ENCODE peak calls at places on chromosomes 11 and 22, in five cellular contexts. One of them, this sample, is unnamed.

GRCh38 chr11:17371614-17372013 is 16.8 kb downstream of the KCNJ11 start:
- DNase-seq in tibial nerve: no peak
- DNase-seq in A549: peak; percentile 58
- DNase-seq in HepG2: no peak
- DNase-seq in K562: no peak
- DNase-seq in this sample: no peak

GRCh38 chr11:65927904-65928397 is 8.7 kb downstream of the DRAP1 start:
- DNase-seq in A549: no peak
- DNase-seq in K562: peak; percentile 14
- DNase-seq in tibial nerve: no peak
- DNase-seq in HepG2: no peak
- DNase-seq in this sample: peak; percentile 73

GRCh38 chr11:61550665-61551227 is 30.1 kb downstream of the SYT7 start:
- DNase-seq in HepG2: no peak
- DNase-seq in tibial nerve: no peak
- DNase-seq in K562: no peak
- DNase-seq in A549: no peak
- DNase-seq in this sample: no peak

GRCh38 chr22:37190262-37190780 is 2.3 kb upstream of the C1QTNF6 start:
- DNase-seq in tibial nerve: no peak
- DNase-seq in HepG2: no peak
- DNase-seq in A549: no peak
- DNase-seq in K562: no peak
- DNase-seq in this sample: no peak

GRCh38 chr11:26930518-26931247 is 63.2 kb upstream of the FIBIN start:
- DNase-seq in K562: no peak
- DNase-seq in HepG2: no peak
- DNase-seq in A549: no peak
- DNase-seq in tibial nerve: no peak
- DNase-seq in this sample: no peak

GRCh38 chr11:110497204-110497987 is 67.6 kb downstream of the FDX1 start:
- DNase-seq in K562: no peak
- DNase-seq in HepG2: no peak
- DNase-seq in tibial nerve: peak; percentile 30
- DNase-seq in A549: no peak
- DNase-seq in this sample: no peak

GRCh38 chr11:45285931-45286632 is at the start of gene SYT13:
- DNase-seq in K562: no peak
- DNase-seq in tibial nerve: no peak
- DNase-seq in A549: peak; percentile 30
- DNase-seq in HepG2: no peak
- DNase-seq in this sample: peak; percentile 86

GRCh38 chr11:95991545-95991944 is 67.6 kb upstream of the MTMR2 start:
- DNase-seq in HepG2: no peak
- DNase-seq in A549: no peak
- DNase-seq in K562: no peak
- DNase-seq in tibial nerve: no peak
- DNase-seq in this sample: no peak

GRCh38 chr11:1042626-1043562 is 6.4 kb upstream of the MUC6 start:
- DNase-seq in HepG2: no peak
- DNase-seq in K562: no peak
- DNase-seq in A549: no peak
- DNase-seq in tibial nerve: no peak
- DNase-seq in this sample: no peak

GRCh38 chr11:66347425-66348276 is at the start of gene B4GAT1:
- DNase-seq in A549: peak; percentile 95
- DNase-seq in tibial nerve: peak; percentile 93
- DNase-seq in HepG2: peak; percentile 68
- DNase-seq in K562: peak; percentile 89
- DNase-seq in this sample: peak; percentile 89

GRCh38 chr11:66015094-66015881 is 3.5 kb downstream of the CST6 start:
- DNase-seq in HepG2: no peak
- DNase-seq in A549: no peak
- DNase-seq in tibial nerve: no peak
- DNase-seq in K562: no peak
- DNase-seq in this sample: no peak

GRCh38 chr11:64916040-64916847 is 765 bp downstream of the ATG2A start:
- DNase-seq in A549: peak; percentile 76
- DNase-seq in HepG2: peak; percentile 55
- DNase-seq in K562: peak; percentile 70
- DNase-seq in tibial nerve: peak; percentile 53
- DNase-seq in this sample: peak; percentile 56
- TF ChIP-seq POLR2A in A549: no peak
- TF ChIP-seq POLR2A in HepG2: peak; percentile 34
- TF ChIP-seq POLR2A in K562: no peak
- TF ChIP-seq POLR2A in tibial nerve: no peak
- TF ChIP-seq POLR2A in this sample: no peak

DNA sequence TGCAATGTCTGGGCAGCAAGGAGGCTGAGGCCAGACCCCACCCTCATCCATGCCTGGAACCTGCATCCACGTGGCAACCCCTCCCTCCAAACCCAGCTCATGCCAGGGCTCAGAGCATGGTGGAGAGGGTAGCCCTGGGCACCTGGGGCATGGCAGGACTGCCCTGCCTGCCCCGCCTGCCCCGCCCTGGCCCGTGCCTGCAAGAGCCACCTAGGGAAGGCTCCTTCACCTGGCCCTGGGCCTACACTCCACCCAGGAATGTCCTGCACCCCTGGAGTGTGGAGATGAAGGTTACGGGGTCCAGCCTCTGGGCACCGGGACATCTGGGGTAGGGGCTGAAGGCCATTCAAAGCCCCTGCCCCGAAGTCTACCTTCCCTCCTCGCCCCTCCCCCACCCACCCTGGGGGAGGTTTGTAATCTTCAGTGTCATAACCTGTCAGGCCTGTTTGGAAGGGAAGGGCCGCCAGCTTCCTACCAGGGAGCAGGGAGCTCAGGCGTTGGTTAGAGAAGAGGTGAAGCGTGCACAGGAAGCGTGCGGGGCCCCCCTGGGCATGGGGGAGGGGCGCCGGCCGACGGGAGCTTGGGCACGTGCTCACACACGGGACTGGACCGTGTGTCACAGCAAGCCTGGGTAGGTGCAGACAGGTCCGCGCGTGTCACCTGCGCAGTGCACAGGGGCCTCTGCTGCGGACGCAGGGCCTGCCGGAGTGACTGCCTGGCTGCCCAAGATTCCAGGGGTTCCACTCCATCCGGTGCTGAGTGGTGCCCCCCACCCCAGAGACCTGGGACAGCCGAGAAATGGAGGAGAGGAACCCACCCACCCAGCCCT is 30.7 kb upstream of the TH start:
- DNase-seq in A549: no peak
- DNase-seq in tibial nerve: no peak
- DNase-seq in K562: no peak
- DNase-seq in HepG2: no peak
- DNase-seq in this sample: peak; percentile 84
- TF ChIP-seq EP300 in A549: no peak
- TF ChIP-seq EP300 in tibial nerve: no peak
- TF ChIP-seq EP300 in K562: no peak
- TF ChIP-seq EP300 in HepG2: no peak
- TF ChIP-seq EP300 in this sample: no peak

DNA sequence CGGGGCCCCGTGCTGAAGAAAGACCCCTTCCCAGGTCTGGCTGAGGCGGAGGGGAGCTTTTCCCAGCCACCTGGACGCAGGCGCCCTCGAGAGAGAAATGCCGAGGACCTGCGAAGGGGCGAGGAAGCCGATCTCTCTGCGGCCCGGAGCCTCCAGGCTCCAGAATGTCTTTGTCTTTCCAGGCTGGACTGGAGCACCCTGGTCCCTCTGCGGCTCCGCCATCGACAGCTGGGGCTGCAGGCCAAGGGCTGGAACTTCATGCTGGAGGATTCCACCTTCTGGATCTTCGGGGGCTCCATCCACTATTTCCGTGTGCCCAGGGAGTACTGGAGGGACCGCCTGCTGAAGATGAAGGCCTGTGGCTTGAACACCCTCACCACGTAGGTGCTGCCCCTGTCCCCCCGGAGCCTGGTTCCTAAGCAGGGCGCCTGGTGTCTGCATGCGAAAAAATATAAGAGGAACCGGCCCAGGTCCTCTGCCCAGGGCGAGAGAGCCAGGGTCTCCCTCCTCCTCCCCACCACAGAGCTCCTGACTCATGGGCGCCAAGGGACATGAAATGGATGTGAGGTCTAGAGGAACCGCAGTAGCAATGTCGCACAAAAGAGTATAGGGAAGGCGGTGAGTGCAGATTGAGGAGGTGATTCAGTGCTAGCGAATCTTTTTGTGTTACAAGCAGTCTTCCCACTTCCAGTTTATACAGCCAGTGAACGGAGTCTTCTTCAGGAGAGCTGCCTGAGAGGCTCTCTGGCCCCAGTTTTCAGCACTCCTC is 11.0 kb downstream of the GLB1L2 start:
- DNase-seq in HepG2: no peak
- DNase-seq in tibial nerve: no peak
- DNase-seq in K562: no peak
- DNase-seq in A549: no peak
- DNase-seq in this sample: no peak
- H3K4me3 ChIP-seq in HepG2: no peak overlapping the region
- H3K4me3 ChIP-seq in tibial nerve: no peak overlapping the region
- H3K4me3 ChIP-seq in K562: no peak overlapping the region
- H3K4me3 ChIP-seq in A549: no peak overlapping the region
- H3K4me3 ChIP-seq in this sample: no peak overlapping the region

GRCh38 chr11:123653405-123653996 is 923 bp downstream of the SCN3B start:
- DNase-seq in K562: no peak
- DNase-seq in A549: peak; percentile 7
- DNase-seq in tibial nerve: no peak
- DNase-seq in HepG2: no peak
- DNase-seq in this sample: no peak

GRCh38 chr11:123645576-123645975 is 8.8 kb downstream of the SCN3B start:
- DNase-seq in K562: no peak
- DNase-seq in HepG2: no peak
- DNase-seq in tibial nerve: no peak
- DNase-seq in A549: no peak
- DNase-seq in this sample: no peak

GRCh38 chr11:123654566-123655081 is at the start of gene SCN3B:
- DNase-seq in A549: peak; percentile 69
- DNase-seq in tibial nerve: no peak
- DNase-seq in K562: peak; percentile 94
- DNase-seq in HepG2: peak; percentile 24
- DNase-seq in this sample: peak; percentile 57

GRCh38 chr11:123653997-123654565 is 343 bp downstream of the SCN3B start:
- DNase-seq in HepG2: no peak
- DNase-seq in K562: peak; percentile 63
- DNase-seq in tibial nerve: no peak
- DNase-seq in A549: peak; percentile 22
- DNase-seq in this sample: peak; percentile 25

GRCh38 chr11:123650901-123651300 is 3.5 kb downstream of the SCN3B start:
- DNase-seq in HepG2: no peak
- DNase-seq in tibial nerve: no peak
- DNase-seq in K562: no peak
- DNase-seq in A549: no peak
- DNase-seq in this sample: no peak
- TF ChIP-seq POLR2A in HepG2: no peak
- TF ChIP-seq POLR2A in tibial nerve: no peak
- TF ChIP-seq POLR2A in K562: no peak
- TF ChIP-seq POLR2A in A549: no peak
- TF ChIP-seq POLR2A in this sample: no peak

GRCh38 chr11:107043242-107043991 is 25.1 kb upstream of the GUCY1A2 start:
- DNase-seq in A549: no peak
- DNase-seq in K562: no peak
- DNase-seq in tibial nerve: no peak
- DNase-seq in HepG2: no peak
- DNase-seq in this sample: no peak
- TF ChIP-seq EP300 in A549: no peak
- TF ChIP-seq EP300 in K562: no peak
- TF ChIP-seq EP300 in tibial nerve: no peak
- TF ChIP-seq EP300 in HepG2: no peak
- TF ChIP-seq EP300 in this sample: no peak

DNA sequence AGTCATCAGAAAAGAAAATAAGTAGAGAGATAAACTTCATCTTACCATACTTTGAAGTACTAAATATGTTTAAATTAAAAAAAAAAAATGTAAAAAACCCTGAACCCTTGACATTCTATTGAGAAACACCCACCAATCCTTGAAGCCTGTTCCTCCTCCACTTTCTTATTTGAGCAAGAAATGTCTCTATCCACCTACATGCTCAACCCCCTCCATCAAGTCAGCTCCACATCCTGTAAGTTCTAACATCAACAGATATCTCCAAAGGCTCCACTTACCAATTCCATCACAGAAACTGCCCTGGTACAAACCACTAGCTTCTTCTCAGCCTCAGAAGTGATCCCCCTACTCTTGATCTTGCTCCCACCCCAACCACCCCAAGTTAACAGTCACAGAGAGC is 32.5 kb upstream of the FAT3 start:
- DNase-seq in HepG2: no peak
- DNase-seq in A549: no peak
- DNase-seq in tibial nerve: no peak
- DNase-seq in K562: no peak
- DNase-seq in this sample: no peak
- H3K4me3 ChIP-seq in HepG2: no peak overlapping the region
- H3K4me3 ChIP-seq in A549: no peak overlapping the region
- H3K4me3 ChIP-seq in tibial nerve: no peak overlapping the region
- H3K4me3 ChIP-seq in K562: no peak overlapping the region
- H3K4me3 ChIP-seq in this sample: no peak overlapping the region